ENCODE peak calls at places on chromosome 9, in nine cellular contexts. I, A, G, V, X, N, K, R and L are unnamed samples.

GRCh38 chr9:122835313-122835731 is 6.9 kb upstream of the PDCL start:
- DNase-seq in G (no peak), R (no peak), I (no peak), A (no peak), K (no peak), N (no peak), X (no peak), V (no peak), L (no peak)

GRCh38 chr9:100038472-100038871 is 60.3 kb downstream of the ERP44 start:
- DNase-seq in V (no peak), N (no peak), X (no peak), G (no peak), R (no peak), A (no peak), I (no peak), K (no peak), L (no peak)

GRCh38 chr9:24090566-24090965 is 264.5 kb upstream of the ELAVL2 start:
- DNase-seq in I (no peak), G (no peak), N (no peak), K (no peak), V (no peak), R (no peak), X (no peak), A (no peak), L (no peak)

GRCh38 chr9:16869961-16870605 is 387 bp downstream of the BNC2 start:
- DNase-seq in K (no peak), G (peak), I (no peak), R (no peak), N (peak), A (peak), X (no peak), V (no peak), L (no peak)

GRCh38 chr9:114078021-114078780 is at the start of gene AMBP:
- DNase-seq in X (peak), G (no peak), R (no peak), K (peak), N (peak), V (no peak), I (no peak), A (no peak), L (no peak)

GRCh38 chr9:120940573-120940972 is 14.0 kb upstream of the TRAF1 start:
- DNase-seq in K (no peak), A (no peak), R (no peak), G (no peak), N (no peak), X (no peak), V (no peak), I (no peak), L (no peak)

GRCh38 chr9:78539904-78540303 is 243.0 kb downstream of the PSAT1 start:
- DNase-seq in R (peak), G (peak), A (peak), K (no peak), N (no peak), X (no peak), I (peak), V (no peak), L (no peak)

GRCh38 chr9:91560301-91560700 is 136.7 kb upstream of the NFIL3 start:
- DNase-seq in A (no peak), K (no peak), V (no peak), X (no peak), G (peak), N (no peak), I (no peak), R (no peak), L (no peak)

GRCh38 chr9:137255448-137256114 is 454 bp downstream of the NELFB start:
- DNase-seq in X (no peak), V (no peak), R (no peak), K (no peak), I (no peak), A (peak), G (peak), N (peak), L (no peak)

GRCh38 chr9:109182940-109183798 is 16.1 kb upstream of the FRRS1L start:
- DNase-seq in G (no peak), K (no peak), N (no peak), R (no peak), A (peak), V (no peak), X (no peak), I (no peak), L (no peak)
- TF ChIP-seq CTCF in G (peak), K (no peak), N (peak), R (peak), A (peak), V (no peak), X (no peak), I (peak), L (peak)

GRCh38 chr9:96686638-96687335 is 31.7 kb upstream of the PRXL2C start:
- DNase-seq in X (peak), K (peak), I (no peak), N (peak), V (peak), R (peak), A (peak), G (peak), L (peak)
- TF ChIP-seq CTCF in X (peak), K (peak), I (peak), N (peak), V (peak), R (peak), A (peak), G (peak), L (peak)

DNA sequence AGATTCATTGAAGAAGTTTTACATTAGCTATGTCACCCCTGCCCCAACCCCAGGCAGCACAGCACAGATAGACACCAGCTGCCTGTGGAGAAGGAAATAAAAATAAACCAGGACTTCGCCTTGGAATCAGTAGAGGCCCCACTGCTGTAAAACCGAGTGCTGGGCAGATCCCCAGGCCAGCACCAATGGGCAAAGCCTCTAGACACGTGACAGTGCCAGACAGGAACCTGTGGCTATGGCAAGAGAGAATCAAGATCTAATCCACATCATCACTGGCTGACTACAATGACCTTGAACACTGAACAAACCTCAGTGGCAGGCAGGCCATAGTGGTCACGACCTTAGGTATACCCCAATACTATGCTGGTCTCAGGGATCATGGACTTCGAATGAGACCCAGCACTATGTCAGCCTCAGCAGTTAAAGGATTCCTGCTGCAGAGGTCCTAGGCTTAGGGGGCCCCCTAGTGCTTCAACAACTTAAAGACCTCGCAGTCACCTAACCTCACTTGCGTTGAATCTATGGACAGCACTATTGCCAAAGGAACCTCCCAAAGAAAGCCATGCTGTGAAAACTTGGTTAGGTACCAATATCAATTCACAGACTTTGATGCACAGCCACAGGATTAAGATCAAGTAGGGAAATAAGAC is 2118.6 kb upstream of the C9orf72 start:
- DNase-seq in K (no peak), N (no peak), G (peak), I (no peak), V (no peak), X (no peak), R (peak), A (peak), L (no peak)
- TF ChIP-seq CTCF in K (no peak), N (peak), G (peak), I (peak), V (no peak), X (no peak), R (peak), A (peak), L (no peak)

DNA sequence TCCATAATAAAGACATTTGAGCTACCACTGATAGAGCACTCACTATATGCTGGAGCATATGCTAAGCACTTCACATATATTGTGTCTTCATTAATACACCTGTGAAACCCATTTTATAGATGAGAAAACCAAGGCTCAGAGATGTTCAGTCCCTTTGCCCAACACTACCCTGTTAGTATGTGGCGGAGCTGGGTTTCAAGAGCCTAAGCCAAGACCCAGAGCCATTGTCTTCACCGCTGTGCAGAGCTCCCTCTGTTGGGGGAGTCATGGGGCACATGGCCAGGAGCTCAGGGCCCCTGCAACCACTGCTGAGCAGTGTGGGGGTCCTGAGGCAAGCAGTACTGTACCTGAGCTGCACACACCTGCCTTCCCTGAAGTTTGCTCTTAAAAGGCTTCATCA is 37.3 kb upstream of the SLC25A51 start:
- DNase-seq in N (no peak), I (no peak), G (no peak), R (no peak), V (no peak), A (no peak), X (no peak), K (no peak), L (no peak)
- TF ChIP-seq CTCF in N (no peak), I (no peak), G (no peak), R (no peak), V (no peak), A (no peak), X (no peak), K (no peak), L (no peak)

DNA sequence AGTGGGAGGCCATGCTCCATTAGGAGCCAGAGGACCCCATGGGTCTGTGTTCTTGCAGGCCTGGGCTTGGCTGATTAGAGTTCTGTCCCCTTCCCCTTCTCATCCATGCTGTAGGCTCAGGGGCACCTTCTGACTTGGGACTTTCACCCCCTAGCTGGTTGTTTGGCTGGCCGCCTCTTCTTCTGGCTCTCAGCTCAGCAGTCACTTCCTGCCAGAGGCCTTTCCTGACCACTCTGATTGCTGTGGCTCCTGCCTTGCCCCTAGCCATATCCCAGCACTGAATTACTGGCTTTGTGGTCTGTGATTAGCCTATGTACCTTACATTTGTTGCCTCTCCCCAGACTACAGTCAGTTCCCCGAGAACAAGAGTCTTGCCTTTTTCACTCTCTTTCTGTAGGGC is 14.6 kb downstream of the ENTREP1 start:
- DNase-seq in V (no peak), I (no peak), X (no peak), N (no peak), G (no peak), A (no peak), K (no peak), R (no peak), L (no peak)
- TF ChIP-seq CTCF in V (no peak), I (no peak), X (no peak), N (no peak), G (no peak), A (no peak), K (no peak), R (no peak), L (no peak)

GRCh38 chr9:124410321-124410913 is 4.8 kb downstream of the PSMB7 start:
- DNase-seq in R (no peak), V (no peak), X (no peak), A (no peak), G (peak), I (no peak), N (no peak), K (no peak), L (no peak)
- TF ChIP-seq CTCF in R (no peak), V (peak), X (peak), A (peak), G (no peak), I (peak), N (peak), K (no peak), L (peak)